ENCODE peak calls at places on chromosome 6, in seven cellular contexts. Y, T, L, Q, I, A and F are unnamed samples.

GRCh38 chr6:126071000-126071647 is 84.8 kb downstream of the TRMT11 start:
- DNase-seq in L (no peak), Q (no peak), I (no peak), A (no peak), Y (no peak), T (no peak), F (no peak)

GRCh38 chr6:24458937-24459336 is 30.4 kb downstream of the GPLD1 start:
- DNase-seq in Q (no peak), Y (no peak), T (no peak), L (peak), A (no peak), I (no peak), F (no peak)

GRCh38 chr6:154572592-154572991 is 62.1 kb upstream of the CNKSR3 start:
- DNase-seq in I (no peak), T (no peak), Y (no peak), L (no peak), A (no peak), Q (no peak), F (no peak)

GRCh38 chr6:24916496-24916895 is 19.3 kb downstream of the RIPOR2 start:
- DNase-seq in L (no peak), I (no peak), Q (no peak), T (no peak), A (no peak), Y (no peak), F (no peak)

GRCh38 chr6:154508573-154509375 is 1.7 kb downstream of the CNKSR3 start:
- DNase-seq in Q (no peak), Y (no peak), T (peak), I (no peak), L (peak), A (no peak), F (no peak)

GRCh38 chr6:96301781-96302180 is 219.8 kb upstream of the UFL1 start:
- DNase-seq in A (no peak), L (no peak), Y (no peak), Q (no peak), T (no peak), I (no peak), F (no peak)

GRCh38 chr6:135830452-135830851 is 21.0 kb upstream of the PDE7B start:
- DNase-seq in T (peak), Y (no peak), L (no peak), I (no peak), A (no peak), Q (no peak), F (no peak)

GRCh38 chr6:150739711-150740349 is 125.7 kb upstream of the MTHFD1L start:
- DNase-seq in Q (no peak), A (no peak), I (no peak), Y (peak), L (peak), T (no peak), F (no peak)

GRCh38 chr6:46549155-46549554 is 57.9 kb upstream of the RCAN2 start:
- DNase-seq in Q (no peak), Y (no peak), A (no peak), L (peak), I (no peak), T (no peak), F (no peak)

GRCh38 chr6:16873698-16874097 is 112.4 kb upstream of the ATXN1 start:
- DNase-seq in T (no peak), L (no peak), I (no peak), Q (no peak), A (no peak), Y (no peak), F (no peak)

GRCh38 chr6:129621252-129621651 is 88.7 kb downstream of the ARHGAP18 start:
- DNase-seq in T (peak), Y (no peak), Q (peak), A (no peak), L (no peak), I (no peak), F (no peak)

GRCh38 chr6:113858067-113858604 is 991 bp downstream of the MARCKS start:
- DNase-seq in I (no peak), A (peak), L (peak), Q (no peak), Y (peak), T (peak), F (no peak)

GRCh38 chr6:5866547-5867051 is 140.1 kb downstream of the NRN1 start:
- DNase-seq in T (peak), A (no peak), Y (peak), Q (no peak), L (peak), I (no peak), F (no peak)

GRCh38 chr6:154606457-154606856 is 96.0 kb upstream of the CNKSR3 start:
- DNase-seq in I (no peak), A (no peak), Y (no peak), L (peak), T (no peak), Q (peak), F (peak)

GRCh38 chr6:25175216-25175615 is 104.0 kb upstream of the CARMIL1 start:
- DNase-seq in I (no peak), Y (no peak), T (peak), A (no peak), L (peak), Q (no peak), F (no peak)

GRCh38 chr6:168607272-168608112 is 166.5 kb downstream of the SMOC2 start:
- DNase-seq in T (no peak), A (peak), I (no peak), Y (no peak), L (peak), Q (no peak), F (no peak)

GRCh38 chr6:140041571-140042332 is 667.3 kb upstream of the CITED2 start:
- DNase-seq in A (no peak), T (no peak), Y (no peak), Q (no peak), I (no peak), L (peak), F (no peak)

GRCh38 chr6:106608080-106608668 is 21.1 kb downstream of the RTN4IP1 start:
- DNase-seq in Q (no peak), T (peak), I (no peak), A (no peak), L (peak), Y (peak), F (no peak)